ENCODE peak calls at places on chromosomes 13 and 19, in four cellular contexts. N is brain microvascular endothelial cell, Y is transverse colon, P is cardiac muscle cell. X is an unnamed sample. For H3K36me3, the result is how much of the 10 kb centered on the place peaks cover.

GRCh38 chr19:50173144-50173543 is 10.1 kb upstream of the IZUMO2 start:
- DNase-seq in N (no peak), Y (peak), P (no peak), X (peak)

GRCh38 chr13:44352671-44353070 is 21.0 kb upstream of the SERP2 start:
- DNase-seq in N (no peak), Y (no peak), P (no peak), X (no peak)

GRCh38 chr13:104648291-104648690 is 1582.1 kb upstream of the SLC10A2 start:
- DNase-seq in N (no peak), Y (no peak), P (no peak), X (no peak)

GRCh38 chr13:106941779-106942178 is 373.8 kb upstream of the ARGLU1 start:
- DNase-seq in N (no peak), Y (no peak), P (no peak), X (no peak)

GRCh38 chr19:40623403-40624239 is 22.5 kb downstream of the LTBP4 start:
- DNase-seq in N (no peak), Y (peak), P (peak), X (peak)

GRCh38 chr13:49669735-49670309 is 21.5 kb downstream of the EBPL start:
- DNase-seq in N (peak), Y (peak), P (peak), X (peak)

GRCh38 chr13:73451120-73452029 is 392.6 kb downstream of the KLF5 start:
- DNase-seq in N (no peak), Y (peak), P (no peak), X (peak)

GRCh38 chr19:33241530-33242101 is 16.0 kb upstream of the SLC7A10 start:
- DNase-seq in N (no peak), Y (peak), P (no peak), X (peak)

GRCh38 chr19:32674153-32674958 is 624 bp downstream of the ANKRD27 start:
- DNase-seq in N (no peak), Y (no peak), P (no peak), X (no peak)

GRCh38 chr13:40447857-40448256 is 218.6 kb downstream of the FOXO1 start:
- DNase-seq in N (no peak), Y (no peak), P (no peak), X (peak)

GRCh38 chr13:40442826-40443225 is 223.6 kb downstream of the FOXO1 start:
- DNase-seq in N (peak), Y (no peak), P (no peak), X (no peak)

GRCh38 chr13:40444241-40444640 is 222.2 kb downstream of the FOXO1 start:
- DNase-seq in N (no peak), Y (no peak), P (no peak), X (no peak)

GRCh38 chr13:40445557-40445990 is 220.9 kb downstream of the FOXO1 start:
- DNase-seq in N (peak), Y (peak), P (peak), X (no peak)

DNA sequence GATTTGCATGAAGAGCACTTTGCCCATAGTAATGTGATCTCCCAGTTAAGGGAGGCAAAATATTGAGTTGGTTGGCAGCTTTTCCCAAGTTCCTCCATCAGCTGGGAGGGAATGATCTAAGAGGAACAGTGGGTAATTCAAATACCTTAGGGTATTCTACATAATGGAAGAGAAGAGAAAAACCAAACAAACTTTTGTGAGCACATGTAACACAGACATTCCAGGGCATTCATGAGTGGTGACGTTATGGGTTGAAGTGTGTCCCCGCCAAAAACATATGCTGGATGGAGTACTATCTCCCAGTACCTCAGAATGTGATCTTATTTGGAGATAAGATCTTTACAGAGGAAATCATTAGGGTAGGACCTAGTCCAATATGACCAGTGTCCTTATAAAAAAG is 220.1 kb downstream of the FOXO1 start:
- DNase-seq in N (no peak), Y (no peak), P (no peak), X (no peak)
- H3K27ac ChIP-seq in N (no peak), Y (no peak), P (no peak), X (no peak)

GRCh38 chr19:495440-496332 is 600 bp upstream of the MADCAM1 start:
- DNase-seq in N (peak), Y (no peak), P (peak), X (no peak)

GRCh38 chr19:497861-498590 is 1.7 kb downstream of the MADCAM1 start:
- DNase-seq in N (no peak), Y (no peak), P (no peak), X (no peak)

GRCh38 chr19:497476-497860 is 1.2 kb downstream of the MADCAM1 start:
- DNase-seq in N (no peak), Y (no peak), P (no peak), X (no peak)

GRCh38 chr19:495047-495439 is 1.2 kb upstream of the MADCAM1 start:
- DNase-seq in N (no peak), Y (no peak), P (no peak), X (no peak)

GRCh38 chr19:496333-496634 is at the start of gene MADCAM1:
- DNase-seq in N (no peak), Y (no peak), P (no peak), X (no peak)
- H3K4me3 ChIP-seq in N (no peak), Y (no peak), P (no peak), X (peak)

GRCh38 chr19:58416631-58417030 is 8.2 kb downstream of the ZNF584 start:
- DNase-seq in N (no peak), Y (no peak), P (no peak), X (no peak)
- H3K36me3 ChIP-seq in N (under half), Y (under half), P (under half), X (under half)

GRCh38 chr13:101417043-101417406 is 717 bp upstream of the NALCN start:
- DNase-seq in N (peak), Y (no peak), P (peak), X (no peak)
- H3K27ac ChIP-seq in N (no peak), Y (no peak), P (no peak), X (no peak)

GRCh38 chr13:41004875-41005693 is 14.0 kb downstream of the ELF1 start:
- DNase-seq in N (no peak), Y (no peak), P (peak), X (peak)
- H3K4me3 ChIP-seq in N (no peak), Y (no peak), P (no peak), X (no peak)

GRCh38 chr19:35006342-35006998 is 6.3 kb downstream of the GRAMD1A start:
- DNase-seq in N (peak), Y (peak), P (peak), X (peak)

GRCh38 chr19:35005256-35005977 is 5.3 kb downstream of the GRAMD1A start:
- DNase-seq in N (no peak), Y (no peak), P (no peak), X (no peak)

GRCh38 chr19:35004517-35005255 is 4.6 kb downstream of the GRAMD1A start:
- DNase-seq in N (no peak), Y (no peak), P (no peak), X (no peak)

GRCh38 chr19:35008891-35009341 is 8.8 kb downstream of the GRAMD1A start:
- DNase-seq in N (no peak), Y (no peak), P (no peak), X (no peak)

GRCh38 chr19:35006999-35007365 is 6.9 kb downstream of the GRAMD1A start:
- DNase-seq in N (no peak), Y (no peak), P (no peak), X (no peak)
- H3K36me3 ChIP-seq in N (under half), Y (under half), P (under half), X (under half)

DNA sequence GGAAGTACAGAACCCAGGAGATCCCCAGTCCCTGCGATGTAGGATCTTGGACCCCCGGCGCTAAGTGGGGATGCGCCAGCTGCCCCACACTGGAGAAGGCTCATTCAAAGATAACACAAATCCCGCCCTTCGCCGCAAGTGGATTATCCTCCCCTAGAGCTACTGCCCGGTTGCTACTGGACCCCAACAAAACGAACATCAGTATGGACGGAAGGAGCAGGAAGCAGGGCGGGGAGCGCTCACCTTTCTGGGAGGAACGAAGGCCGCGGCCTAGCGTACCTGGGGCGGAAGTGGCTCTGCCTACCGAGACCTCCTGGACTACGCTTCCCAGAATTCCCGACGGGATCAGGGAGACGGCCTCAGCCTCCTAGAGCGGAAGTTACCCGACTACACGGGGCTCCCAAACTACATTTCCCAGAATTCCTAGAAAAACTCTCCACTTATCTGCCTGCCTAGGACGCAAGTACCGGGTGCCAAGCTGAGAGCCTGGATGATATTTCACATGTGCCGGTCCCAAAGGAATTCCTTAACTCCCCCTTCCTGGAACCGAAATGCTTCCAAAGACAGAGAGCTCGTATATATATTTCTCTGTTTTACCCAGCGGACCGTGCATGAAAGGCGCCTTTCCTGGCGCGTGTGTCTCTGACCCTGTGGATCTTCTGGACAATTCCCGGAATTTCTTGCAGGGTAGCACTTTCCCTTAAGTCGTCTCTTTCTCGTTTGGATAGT is at the start of gene ZNF112:
- DNase-seq in N (peak), Y (peak), P (peak), X (peak)
- H3K27ac ChIP-seq in N (no peak), Y (peak), P (peak), X (peak)

GRCh38 chr19:58513213-58513693 is 1.5 kb upstream of the SLC27A5 start:
- DNase-seq in N (no peak), Y (no peak), P (no peak), X (no peak)
- H3K4me3 ChIP-seq in N (no peak), Y (no peak), P (no peak), X (no peak)

GRCh38 chr19:1647664-1648155 is 4.7 kb downstream of the TCF3 start:
- DNase-seq in N (no peak), Y (no peak), P (no peak), X (no peak)
- H3K36me3 ChIP-seq in N (half or more), Y (under half), P (under half), X (under half)